ENCODE peak calls at places on chromosomes 13 and 19, in six cellular contexts. I is spleen, U is stomach, G is GM12878, L is HepG2, Z is GM12891. P is an unnamed sample.

GRCh38 chr19:34224996-34225658 is 29.2 kb upstream of the GARRE1 start:
- DNase-seq in I (no peak), U (no peak), G (no peak), L (no peak), Z (no peak), P (no peak)

GRCh38 chr19:38712161-38712748 is 32.0 kb downstream of the CAPN12 start:
- DNase-seq in I (no peak), U (no peak), G (no peak), L (no peak), Z (no peak), P (no peak)

GRCh38 chr13:114143806-114144605 is 11.6 kb upstream of the RASA3 start:
- DNase-seq in I (peak; percentile 85), U (no peak), G (no peak), L (peak; percentile 74), Z (peak; percentile 75), P (peak; percentile 43)

GRCh38 chr13:113393572-113394503 is 29.9 kb upstream of the GRTP1 start:
- DNase-seq in I (peak; percentile 97), U (peak; percentile 88), G (peak; percentile 1), L (peak; percentile 62), Z (peak; percentile 98), P (peak; percentile 83)

GRCh38 chr13:24183741-24184182 is 23.2 kb downstream of the SPATA13 start:
- DNase-seq in I (no peak), U (no peak), G (no peak), L (peak; percentile 85), Z (no peak), P (peak; percentile 43)

GRCh38 chr13:113001251-113002140 is 32.5 kb downstream of the MCF2L start:
- DNase-seq in I (no peak), U (peak; percentile 68), G (no peak), L (peak; percentile 47), Z (no peak), P (peak; percentile 41)

GRCh38 chr19:1261512-1261862 is 7.6 kb upstream of the CIRBP start:
- DNase-seq in I (no peak), U (no peak), G (no peak), L (no peak), Z (no peak), P (peak; percentile 46)

GRCh38 chr13:50080158-50080855 is 65.1 kb downstream of the KCNRG start:
- DNase-seq in I (no peak), U (no peak), G (no peak), L (peak; percentile 23), Z (no peak), P (peak; percentile 30)

GRCh38 chr13:67367385-67367784 is 137.2 kb upstream of the PCDH9 start:
- DNase-seq in I (no peak), U (no peak), G (no peak), L (no peak), Z (no peak), P (no peak)

GRCh38 chr13:35210234-35210633 is 266.3 kb downstream of the MAB21L1 start:
- DNase-seq in I (no peak), U (no peak), G (no peak), L (no peak), Z (no peak), P (no peak)

GRCh38 chr19:38245826-38246498 is 10.2 kb downstream of the PPP1R14A start:
- DNase-seq in I (no peak), U (no peak), G (no peak), L (no peak), Z (no peak), P (no peak)

GRCh38 chr19:11221082-11221598 is 18.3 kb upstream of the ANGPTL8 start:
- DNase-seq in I (no peak), U (no peak), G (no peak), L (no peak), Z (no peak), P (no peak)

GRCh38 chr13:95388420-95389079 is 87.3 kb upstream of the ABCC4 start:
- DNase-seq in I (no peak), U (no peak), G (no peak), L (no peak), Z (no peak), P (no peak)

GRCh38 chr19:56141416-56141992 is 417 bp downstream of the ZNF444 start:
- DNase-seq in I (peak; percentile 86), U (no peak), G (no peak), L (no peak), Z (no peak), P (peak; percentile 29)

GRCh38 chr13:107883561-107884175 is 331.7 kb downstream of the LIG4 start:
- DNase-seq in I (no peak), U (no peak), G (no peak), L (no peak), Z (no peak), P (no peak)

GRCh38 chr13:51361111-51361510 is 21.6 kb downstream of the SERPINE3 start:
- DNase-seq in I (no peak), U (no peak), G (no peak), L (no peak), Z (no peak), P (no peak)

GRCh38 chr13:27960362-27961226 is 8.5 kb downstream of the CDX2 start:
- DNase-seq in I (peak; percentile 76), U (peak; percentile 81), G (no peak), L (peak; percentile 97), Z (no peak), P (peak; percentile 88)

GRCh38 chr13:114225610-114226009 is 9.1 kb upstream of the CDC16 start:
- DNase-seq in I (no peak), U (no peak), G (no peak), L (no peak), Z (no peak), P (no peak)

GRCh38 chr13:92433963-92434362 is 792.6 kb upstream of the GPC6 start:
- DNase-seq in I (no peak), U (no peak), G (no peak), L (no peak), Z (no peak), P (no peak)

GRCh38 chr13:79398915-79399314 is 7.1 kb downstream of the RBM26 start:
- DNase-seq in I (no peak), U (no peak), G (no peak), L (no peak), Z (no peak), P (no peak)

GRCh38 chr13:107563099-107563925 is 652.0 kb downstream of the LIG4 start:
- DNase-seq in I (no peak), U (no peak), G (no peak), L (peak; percentile 0), Z (no peak), P (no peak)

GRCh38 chr19:3035542-3036118 is 6.5 kb upstream of the TLE2 start:
- DNase-seq in I (peak; percentile 94), U (peak; percentile 98), G (peak; percentile 98), L (peak; percentile 98), Z (peak; percentile 99), P (peak; percentile 98)

GRCh38 chr19:3099347-3100145 is 5.4 kb downstream of the GNA11 start:
- DNase-seq in I (peak; percentile 67), U (no peak), G (no peak), L (no peak), Z (no peak), P (no peak)

GRCh38 chr13:34678154-34678553 is 263.9 kb upstream of the NBEA start:
- DNase-seq in I (no peak), U (no peak), G (no peak), L (peak; percentile 81), Z (no peak), P (no peak)

GRCh38 chr19:15369594-15369891 is 10.0 kb downstream of the AKAP8 start:
- DNase-seq in I (peak; percentile 62), U (no peak), G (no peak), L (no peak), Z (no peak), P (no peak)

GRCh38 chr13:29909975-29910674 is 59.7 kb upstream of the UBL3 start:
- DNase-seq in I (no peak), U (no peak), G (no peak), L (no peak), Z (no peak), P (no peak)

DNA sequence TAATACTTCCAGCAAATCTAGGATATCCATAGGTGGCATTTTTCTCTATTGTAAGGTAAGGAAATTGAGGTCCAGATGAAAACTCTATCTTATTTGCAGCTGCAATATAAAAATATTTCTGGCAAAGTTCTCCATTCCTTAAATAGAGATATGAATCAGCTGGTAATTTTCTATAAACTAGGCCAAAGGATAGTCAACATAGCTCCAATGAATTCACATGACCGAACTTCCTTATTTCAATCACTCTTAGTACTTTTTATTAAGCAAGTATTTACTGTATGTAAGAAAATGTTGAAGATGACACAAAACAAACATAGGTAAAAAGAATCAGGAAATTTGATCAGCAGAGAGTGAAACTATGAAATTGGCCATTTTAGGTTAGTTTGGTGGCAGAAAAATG is 13.0 kb upstream of the LCP1 start:
- DNase-seq in I (no peak), U (no peak), G (no peak), L (no peak), Z (no peak), P (no peak)
- TF ChIP-seq POLR2A in I (no peak), U (no peak), G (no peak), L (no peak), Z (no peak), P (no peak)

GRCh38 chr19:49042177-49042576 is 1.5 kb upstream of the CGB5 start:
- DNase-seq in I (no peak), U (no peak), G (no peak), L (no peak), Z (no peak), P (no peak)
- TF ChIP-seq POLR2AphosphoS5 in I (no peak), U (no peak), G (no peak), L (no peak), Z (no peak), P (no peak)

GRCh38 chr13:41199061-41199460 is 4.7 kb upstream of the KBTBD7 start:
- DNase-seq in I (no peak), U (no peak), G (no peak), L (no peak), Z (no peak), P (no peak)

GRCh38 chr13:41196011-41196410 is 1.6 kb upstream of the KBTBD7 start:
- DNase-seq in I (no peak), U (no peak), G (no peak), L (no peak), Z (no peak), P (no peak)

GRCh38 chr13:41193469-41193868 is 900 bp downstream of the KBTBD7 start:
- DNase-seq in I (no peak), U (no peak), G (no peak), L (no peak), Z (no peak), P (no peak)

GRCh38 chr13:41196620-41197019 is 2.3 kb upstream of the KBTBD7 start:
- DNase-seq in I (no peak), U (no peak), G (no peak), L (peak; percentile 16), Z (no peak), P (no peak)

GRCh38 chr13:41193919-41194824 is at the start of gene KBTBD7:
- DNase-seq in I (peak; percentile 99), U (peak; percentile 92), G (peak; percentile 67), L (peak; percentile 91), Z (peak; percentile 68), P (peak; percentile 94)
- TF ChIP-seq POLR2A in I (peak; percentile 41), U (no peak), G (peak; percentile 76), L (peak; percentile 92), Z (peak; percentile 68), P (peak; percentile 65)

DNA sequence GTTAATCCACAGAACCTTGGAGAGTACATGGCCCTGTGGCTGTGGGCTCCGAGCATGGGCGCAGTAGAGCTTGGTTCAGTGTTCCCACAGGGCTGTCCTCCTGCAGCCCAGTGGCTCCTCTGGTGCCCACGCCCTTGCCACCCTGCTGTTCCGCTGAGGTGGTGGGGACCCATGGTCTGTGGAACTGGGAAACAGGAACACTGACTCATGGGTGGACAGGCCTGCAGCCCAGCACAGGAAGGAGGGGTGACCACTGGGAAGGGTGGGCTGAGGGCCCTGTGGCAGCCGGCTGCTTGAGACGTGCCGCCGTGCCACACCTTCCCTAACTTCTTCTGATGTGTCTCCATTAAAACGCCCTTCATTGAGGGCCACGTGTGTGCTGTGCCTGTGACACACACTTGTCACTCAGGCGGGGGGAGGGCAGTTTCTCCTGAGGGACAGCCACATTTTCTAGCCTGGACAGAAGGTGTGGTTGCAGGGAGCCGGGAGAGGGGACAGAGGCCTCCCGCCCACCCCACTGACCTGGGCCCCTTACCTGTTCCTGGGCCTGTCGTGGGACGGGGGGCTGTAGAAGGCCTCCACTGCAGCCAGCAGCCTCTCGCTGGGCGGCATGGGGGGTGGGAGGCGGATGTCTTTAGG is 21.1 kb downstream of the CHERP start:
- DNase-seq in I (no peak), U (no peak), G (no peak), L (no peak), Z (no peak), P (no peak)
- TF ChIP-seq POLR2AphosphoS5 in I (peak; percentile 62), U (no peak), G (no peak), L (no peak), Z (no peak), P (no peak)